ENCODE peak calls at places on chromosome 15, in seven cellular contexts. B, V, I, E, R, S and M are unnamed samples.

GRCh38 chr15:69038508-69038907 is 24.0 kb downstream of the NOX5 start:
- DNase-seq in B (no peak), V (no peak), I (no peak), E (no peak), R (no peak), S (no peak), M (no peak)

GRCh38 chr15:36579792-36580431 is 486 bp downstream of the CDIN1 start:
- DNase-seq in B (no peak), V (peak; percentile 44), I (no peak), E (no peak), R (no peak), S (no peak), M (no peak)

GRCh38 chr15:25890532-25890931 is 27.4 kb upstream of the ATP10A start:
- DNase-seq in B (no peak), V (no peak), I (no peak), E (no peak), R (no peak), S (no peak), M (no peak)

GRCh38 chr15:32767236-32767635 is 49.4 kb downstream of the GREM1 start:
- DNase-seq in B (no peak), V (no peak), I (no peak), E (no peak), R (no peak), S (no peak), M (no peak)

GRCh38 chr15:43406192-43406591 is 35.3 kb downstream of the TUBGCP4 start:
- DNase-seq in B (no peak), V (no peak), I (no peak), E (no peak), R (no peak), S (no peak), M (no peak)

GRCh38 chr15:69469467-69470191 is 17.0 kb downstream of the RPLP1 start:
- DNase-seq in B (no peak), V (no peak), I (no peak), E (no peak), R (no peak), S (no peak), M (no peak)

GRCh38 chr15:31197497-31198414 is 96.2 kb upstream of the TRPM1 start:
- DNase-seq in B (peak; percentile 67), V (no peak), I (no peak), E (peak; percentile 30), R (no peak), S (no peak), M (peak; percentile 72)

GRCh38 chr15:42724276-42724675 is 12.7 kb downstream of the CDAN1 start:
- DNase-seq in B (no peak), V (no peak), I (no peak), E (no peak), R (no peak), S (no peak), M (no peak)

GRCh38 chr15:67736810-67737209 is 88.5 kb upstream of the SKOR1 start:
- DNase-seq in B (no peak), V (no peak), I (no peak), E (no peak), R (no peak), S (no peak), M (no peak)

GRCh38 chr15:93800805-93801204 is 430.6 kb upstream of the MCTP2 start:
- DNase-seq in B (no peak), V (no peak), I (no peak), E (no peak), R (no peak), S (no peak), M (no peak)

GRCh38 chr15:51781506-51781905 is 30.1 kb downstream of the TMOD2 start:
- DNase-seq in B (no peak), V (no peak), I (no peak), E (no peak), R (no peak), S (no peak), M (no peak)

GRCh38 chr15:92958105-92958504 is 58.0 kb downstream of the CHD2 start:
- DNase-seq in B (no peak), V (no peak), I (peak; percentile 25), E (peak; percentile 34), R (no peak), S (no peak), M (no peak)

GRCh38 chr15:60392601-60392985 is 5.2 kb downstream of the ANXA2 start:
- DNase-seq in B (no peak), V (no peak), I (no peak), E (peak; percentile 82), R (no peak), S (peak; percentile 49), M (no peak)

GRCh38 chr15:71471347-71471746 is 339.0 kb upstream of the NR2E3 start:
- DNase-seq in B (no peak), V (no peak), I (no peak), E (no peak), R (no peak), S (no peak), M (no peak)

GRCh38 chr15:67043939-67044771 is 21.2 kb upstream of the SMAD3 start:
- DNase-seq in B (peak; percentile 66), V (no peak), I (no peak), E (peak; percentile 95), R (no peak), S (peak; percentile 68), M (no peak)

GRCh38 chr15:33069161-33069560 is 125.4 kb downstream of the FMN1 start:
- DNase-seq in B (no peak), V (no peak), I (no peak), E (no peak), R (no peak), S (no peak), M (no peak)

GRCh38 chr15:84818221-84819131 is 1.3 kb downstream of the ALPK3 start:
- DNase-seq in B (peak; percentile 80), V (no peak), I (no peak), E (peak; percentile 81), R (no peak), S (no peak), M (no peak)

GRCh38 chr15:84814826-84815375 is 2.3 kb upstream of the ALPK3 start:
- DNase-seq in B (no peak), V (no peak), I (no peak), E (no peak), R (no peak), S (no peak), M (no peak)

GRCh38 chr15:84817461-84818081 is 415 bp downstream of the ALPK3 start:
- DNase-seq in B (peak; percentile 72), V (no peak), I (no peak), E (peak; percentile 47), R (no peak), S (no peak), M (no peak)

GRCh38 chr15:84819291-84819768 is 2.2 kb downstream of the ALPK3 start:
- DNase-seq in B (peak; percentile 32), V (no peak), I (no peak), E (peak; percentile 44), R (no peak), S (no peak), M (no peak)

DNA sequence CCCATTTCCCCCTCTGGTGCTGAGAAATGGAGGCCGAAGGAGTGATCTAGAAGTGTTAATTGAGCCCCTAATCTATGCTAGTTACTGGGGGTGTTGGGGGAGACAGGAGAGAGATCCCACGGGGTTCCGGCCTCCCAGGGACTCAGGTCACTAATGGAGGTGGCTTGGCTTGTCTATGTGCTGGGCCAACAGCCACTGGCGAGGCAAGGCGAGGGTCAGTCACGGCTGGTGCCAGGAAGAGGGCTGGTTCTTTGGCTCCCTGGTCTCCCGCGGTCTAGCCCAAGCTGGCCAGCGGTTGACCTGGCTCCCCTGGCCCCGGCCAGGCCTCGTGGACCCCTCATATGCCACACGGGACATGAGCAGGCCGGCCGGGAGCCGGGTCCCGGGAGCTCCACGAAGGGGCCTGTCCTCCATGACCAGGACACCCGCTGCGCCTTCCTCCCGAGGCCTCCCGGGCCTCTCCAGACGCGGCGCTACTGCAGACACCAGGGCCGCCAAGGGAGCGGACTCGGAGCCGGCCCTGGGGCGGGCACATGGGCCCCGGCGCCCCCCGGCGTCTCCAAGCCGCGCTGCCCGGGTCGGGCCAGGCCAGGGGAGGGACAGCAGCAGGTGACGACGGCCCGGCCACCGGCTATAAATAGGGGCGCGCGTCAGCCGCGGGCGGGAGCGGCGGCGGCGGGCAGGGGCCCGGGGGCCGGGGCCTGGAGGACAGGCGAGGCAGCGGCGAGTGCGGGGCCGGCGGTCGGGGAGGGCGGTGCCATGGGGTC is at the start of gene ALPK3:
- DNase-seq in B (peak; percentile 63), V (no peak), I (no peak), E (peak; percentile 17), R (peak; percentile 26), S (no peak), M (peak; percentile 11)
- TF ChIP-seq CTCF in B (no peak), V (no peak), I (no peak), E (no peak), R (no peak), S (no peak), M (no peak)

DNA sequence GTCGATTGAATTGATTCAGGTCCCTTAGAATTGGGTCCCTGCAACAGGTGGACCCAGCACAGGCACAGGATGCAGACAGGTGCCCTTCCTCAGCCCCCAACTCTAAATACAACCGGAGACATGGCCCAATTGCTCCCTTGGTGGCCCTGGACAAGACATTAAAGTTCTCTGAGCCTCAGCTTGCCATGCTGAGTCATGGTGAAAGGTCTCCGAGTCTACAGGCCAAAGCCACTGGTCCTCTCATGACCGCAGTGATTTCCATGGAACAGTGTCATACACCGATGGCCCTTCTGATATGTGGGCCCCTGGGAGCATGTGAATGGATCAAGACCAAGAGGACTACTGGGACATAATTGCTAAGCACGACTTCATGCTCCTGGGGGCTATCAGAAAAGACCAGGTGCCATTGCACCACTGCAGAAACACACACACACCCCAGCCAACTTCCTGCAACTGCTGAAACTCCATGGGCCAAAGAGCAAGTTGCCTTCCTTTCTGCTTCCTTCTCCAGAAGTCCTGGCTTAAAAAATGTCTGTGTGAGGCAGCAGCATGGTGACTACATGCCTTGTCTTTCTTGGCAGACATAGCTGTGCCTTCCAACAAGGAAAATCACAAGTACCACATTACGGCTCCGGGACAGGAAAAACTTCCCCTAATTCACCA is 38.8 kb downstream of the TBC1D2B start:
- DNase-seq in B (no peak), V (no peak), I (no peak), E (no peak), R (no peak), S (no peak), M (no peak)
- H3K4me1 ChIP-seq in B (no peaks in the 10 kb centered on the region), V (peaks cover 9% of the 10 kb centered on the region), I (peaks cover 88% of the 10 kb centered on the region), E (peaks cover 25% of the 10 kb centered on the region), R (peaks cover 4% of the 10 kb centered on the region), S (peaks cover 7% of the 10 kb centered on the region), M (peaks cover 21% of the 10 kb centered on the region)

DNA sequence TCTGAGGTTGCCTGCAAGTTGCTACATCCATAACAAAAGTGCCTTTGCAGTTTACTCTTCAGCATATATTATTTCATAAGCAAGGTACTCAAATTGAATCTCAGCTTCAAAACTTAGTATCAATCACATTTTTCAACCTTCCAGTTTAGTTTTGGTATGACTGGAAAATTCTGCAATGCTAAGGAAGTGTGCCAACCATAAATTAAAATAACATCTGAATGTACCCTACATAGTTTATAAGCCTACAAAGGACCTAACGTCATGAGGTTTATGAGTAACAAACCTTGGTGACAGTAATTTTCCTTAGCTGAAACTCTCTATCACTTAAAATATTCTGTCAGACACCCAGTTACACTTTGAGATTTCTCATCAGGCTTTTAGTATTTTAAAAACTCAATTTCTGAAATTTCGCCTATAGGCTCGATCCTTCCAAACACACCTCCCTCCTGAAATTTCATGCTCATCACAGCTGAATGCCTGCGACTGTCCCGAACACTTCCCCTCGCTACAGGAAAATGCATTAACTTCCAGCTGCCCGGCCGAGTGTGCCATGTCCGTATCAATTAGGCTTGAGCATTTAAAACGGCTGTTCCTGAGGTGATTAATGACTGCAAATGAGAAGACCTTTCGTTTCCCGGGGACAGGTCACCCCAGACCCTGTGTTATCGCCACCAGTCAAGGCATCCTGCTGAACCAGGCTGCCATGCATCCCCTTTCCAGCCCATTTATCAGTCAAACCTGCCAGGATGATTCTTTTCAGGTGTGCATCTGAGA is 63.1 kb downstream of the THBS1 start:
- DNase-seq in B (peak; percentile 20), V (no peak), I (no peak), E (no peak), R (no peak), S (no peak), M (no peak)
- H3K4me3 ChIP-seq in B (no peak overlapping the region), V (no peak overlapping the region), I (no peak overlapping the region), E (no peak overlapping the region), R (no peak overlapping the region), S (no peak overlapping the region), M (no peak overlapping the region)

GRCh38 chr15:81133782-81134461 is at the start of gene CFAP161:
- DNase-seq in B (peak; percentile 97), V (peak; percentile 83), I (no peak), E (peak; percentile 86), R (peak; percentile 86), S (peak; percentile 37), M (peak; percentile 56)
- TF ChIP-seq CTCF in B (no peak), V (no peak), I (no peak), E (no peak), R (peak; percentile 33), S (no peak), M (no peak)